ENCODE peak calls at places on chromosomes 13 and 19, in seven cellular contexts. P is Peyer's patch; N is AG08395; K is nephron progenitor cell; U is GM10248; S is HFF-Myc; B is stimulated activated CD4-positive, alpha-beta T cell treated with anti-CD3 and anti-CD28 coated beads, Interleukin-12 subunit alpha, Interleukin-12 subunit beta, amount 100 ng/mL, for 4 hours. G is an unnamed sample.

GRCh38 chr19:49786432-49786831 is 19.6 kb downstream of the AP2A1 start:
- DNase-seq in N (peak; percentile 96), B (no peak), S (no peak), U (no peak), P (no peak), K (no peak), G (no peak)

GRCh38 chr13:19958119-19959111 is at the start of gene ZMYM2:
- DNase-seq in K (peak; percentile 100), S (peak; percentile 71), P (peak; percentile 99), B (peak; percentile 98), U (peak; percentile 99), N (peak; percentile 100), G (peak; percentile 99)

GRCh38 chr19:29084266-29084665 is 128.7 kb downstream of the UQCRFS1 start:
- DNase-seq in S (no peak), B (no peak), P (no peak), N (peak; percentile 35), U (no peak), K (peak; percentile 40), G (no peak)

GRCh38 chr19:46892252-46893179 is 31.7 kb downstream of the ARHGAP35 start:
- DNase-seq in N (no peak), S (no peak), P (no peak), K (no peak), B (no peak), U (peak; percentile 35), G (no peak)

GRCh38 chr19:12841094-12841493 is 2.8 kb downstream of the MAST1 start:
- DNase-seq in K (peak; percentile 94), B (no peak), S (no peak), N (no peak), P (no peak), U (no peak), G (no peak)

GRCh38 chr19:15249912-15250634 is 17.8 kb upstream of the EPHX3 start:
- DNase-seq in N (peak; percentile 89), U (no peak), P (no peak), B (no peak), S (no peak), K (peak; percentile 52), G (no peak)

GRCh38 chr13:110506396-110506795 is 55.1 kb downstream of the RAB20 start:
- DNase-seq in P (no peak), N (no peak), B (no peak), K (no peak), S (no peak), U (no peak), G (no peak)

GRCh38 chr13:49210114-49210513 is 10.0 kb upstream of the MLNR start:
- DNase-seq in U (no peak), B (no peak), S (no peak), K (no peak), N (no peak), P (no peak), G (no peak)

GRCh38 chr13:31946091-31946770 is 85.3 kb upstream of the FRY start:
- DNase-seq in P (no peak), U (no peak), K (no peak), N (peak; percentile 54), S (no peak), B (no peak), G (no peak)

GRCh38 chr13:98044301-98044700 is 90.8 kb downstream of the IPO5 start:
- DNase-seq in B (no peak), N (no peak), U (no peak), S (no peak), K (no peak), P (no peak), G (no peak)

GRCh38 chr19:48484931-48485612 is 15.9 kb downstream of the CYTH2 start:
- DNase-seq in B (no peak), S (no peak), K (no peak), P (no peak), U (no peak), N (no peak), G (no peak)

GRCh38 chr13:112392719-112393118 is 16.6 kb downstream of the SPACA7 start:
- DNase-seq in K (no peak), P (no peak), S (no peak), U (no peak), B (no peak), N (no peak), G (no peak)

GRCh38 chr13:29165216-29165615 is 345.1 kb downstream of the MTUS2 start:
- DNase-seq in S (no peak), K (no peak), U (no peak), N (no peak), P (no peak), B (no peak), G (no peak)

GRCh38 chr13:83940742-83941141 is 58.5 kb upstream of the SLITRK1 start:
- DNase-seq in S (no peak), P (no peak), K (no peak), N (no peak), U (no peak), B (no peak), G (no peak)

G was measured in left lung.